ENCODE peak calls at places on chromosomes 13 and 19, in eight cellular contexts. S is heart right ventricle; L is ascending aorta; H is choroid plexus epithelial cell; V is fibroblast of mammary gland; Z is psoas muscle; I is CD8-positive, alpha-beta T cell; U is lower leg skin. W is an unnamed sample.

GRCh38 chr19:5040544-5041167 is 71.7 kb downstream of the KDM4B start:
- DNase-seq in L (no peak), U (no peak), S (no peak), V (no peak), Z (no peak), H (no peak), I (no peak), W (no peak)

GRCh38 chr13:81194362-81194761 is 853.4 kb upstream of the SPRY2 start:
- DNase-seq in L (no peak), U (no peak), S (no peak), I (no peak), Z (no peak), V (no peak), H (no peak), W (no peak)

GRCh38 chr19:48154003-48154402 is 16.1 kb downstream of the LIG1 start:
- DNase-seq in U (no peak), L (no peak), V (no peak), H (peak; percentile 25), S (no peak), Z (no peak), I (no peak), W (no peak)

GRCh38 chr19:2117215-2117960 is 20.7 kb downstream of the IZUMO4 start:
- DNase-seq in V (no peak), Z (no peak), L (no peak), I (no peak), H (no peak), S (peak; percentile 6), U (no peak), W (no peak)

GRCh38 chr19:17202249-17202648 is 12.9 kb upstream of the USE1 start:
- DNase-seq in H (no peak), Z (no peak), U (no peak), L (no peak), V (peak; percentile 24), S (no peak), I (no peak), W (no peak)

GRCh38 chr19:50861025-50861424 is 6.3 kb downstream of the KLK3 start:
- DNase-seq in L (no peak), Z (no peak), S (no peak), V (peak; percentile 17), U (no peak), I (no peak), H (no peak), W (no peak)

GRCh38 chr19:33404506-33404905 is 31.0 kb downstream of the CEBPG start:
- DNase-seq in Z (no peak), U (no peak), S (no peak), H (no peak), L (no peak), I (no peak), V (no peak), W (no peak)

GRCh38 chr19:1672038-1672768 is 19.8 kb upstream of the TCF3 start:
- DNase-seq in V (peak; percentile 32), H (peak; percentile 56), L (no peak), I (peak; percentile 46), Z (no peak), U (no peak), S (peak; percentile 50), W (peak; percentile 68)

GRCh38 chr13:76708138-76708537 is 178.1 kb downstream of the KCTD12 start:
- DNase-seq in Z (no peak), L (no peak), H (no peak), U (no peak), V (no peak), S (no peak), I (no peak), W (no peak)

GRCh38 chr19:50794074-50794777 is 4.0 kb downstream of the ACP4 start:
- DNase-seq in S (no peak), L (no peak), I (no peak), Z (no peak), U (no peak), H (peak; percentile 12), V (peak; percentile 27), W (peak; percentile 79)

GRCh38 chr13:112938680-112939079 is 30.3 kb upstream of the MCF2L start:
- DNase-seq in S (no peak), Z (no peak), L (no peak), H (no peak), V (no peak), I (no peak), U (no peak), W (no peak)

GRCh38 chr13:94251801-94252200 is 227.7 kb downstream of the DCT start:
- DNase-seq in V (peak; percentile 67), Z (peak; percentile 15), I (no peak), H (peak; percentile 55), U (no peak), S (no peak), L (no peak), W (no peak)

GRCh38 chr13:80367473-80367872 is 26.5 kb upstream of the SPRY2 start:
- DNase-seq in I (no peak), H (no peak), L (no peak), Z (no peak), S (no peak), U (no peak), V (no peak), W (no peak)

GRCh38 chr19:51439021-51439465 is 19.2 kb downstream of the SIGLEC8 start:
- DNase-seq in S (no peak), H (peak; percentile 8), L (no peak), I (peak; percentile 13), Z (no peak), V (peak; percentile 16), U (peak; percentile 58), W (peak; percentile 58)

GRCh38 chr13:93004919-93005318 is 221.7 kb upstream of the GPC6 start:
- DNase-seq in U (no peak), Z (no peak), H (peak; percentile 49), S (no peak), L (no peak), I (no peak), V (peak; percentile 38), W (no peak)

GRCh38 chr19:44002212-44002565 is 568 bp upstream of the ZNF230 start:
- DNase-seq in V (no peak), S (no peak), L (no peak), U (no peak), H (peak; percentile 19), I (no peak), Z (no peak), W (no peak)

GRCh38 chr13:31395090-31395489 is 195.3 kb downstream of the B3GLCT start:
- DNase-seq in L (no peak), I (no peak), V (no peak), S (no peak), Z (no peak), H (no peak), U (no peak), W (no peak)

GRCh38 chr13:102817241-102817640 is 18.3 kb downstream of the BIVM start:
- DNase-seq in V (no peak), I (no peak), U (no peak), H (no peak), L (no peak), S (no peak), Z (no peak), W (no peak)

GRCh38 chr13:101258071-101258470 is 158.2 kb downstream of the NALCN start:
- DNase-seq in L (no peak), I (no peak), H (peak; percentile 86), V (peak; percentile 92), U (no peak), S (no peak), Z (no peak), W (peak; percentile 90)

GRCh38 chr19:45179063-45179847 is 671 bp downstream of the BLOC1S3 start:
- DNase-seq in U (peak; percentile 89), I (peak; percentile 11), Z (peak; percentile 61), S (peak; percentile 44), L (no peak), H (peak; percentile 33), V (peak; percentile 22), W (peak; percentile 42)

GRCh38 chr13:25067054-25067453 is 28.9 kb upstream of the PABPC3 start:
- DNase-seq in I (no peak), S (no peak), Z (no peak), H (no peak), V (no peak), L (no peak), U (no peak), W (no peak)

GRCh38 chr13:75223981-75224742 is 257.8 kb downstream of the TBC1D4 start:
- DNase-seq in S (no peak), V (no peak), U (no peak), L (no peak), H (no peak), I (no peak), Z (no peak), W (no peak)

GRCh38 chr19:38152461-38153379 is 71.3 kb downstream of the DPF1 start:
- DNase-seq in U (no peak), H (no peak), V (no peak), I (no peak), S (peak; percentile 52), L (no peak), Z (no peak), W (no peak)

GRCh38 chr19:11180346-11180745 is 17.0 kb downstream of the KANK2 start:
- DNase-seq in V (peak; percentile 40), I (no peak), H (no peak), S (no peak), Z (no peak), L (no peak), U (no peak), W (no peak)

GRCh38 chr13:77429320-77430142 is 102.6 kb upstream of the MYCBP2 start:
- DNase-seq in L (no peak), H (peak; percentile 17), I (no peak), S (no peak), V (peak; percentile 64), Z (no peak), U (no peak), W (peak; percentile 87)

GRCh38 chr13:49240017-49240416 is 7.7 kb upstream of the CDADC1 start:
- DNase-seq in S (no peak), H (peak; percentile 64), I (no peak), Z (no peak), U (no peak), V (peak; percentile 66), L (no peak), W (peak; percentile 48)

GRCh38 chr19:43318203-43318602 is 35.3 kb upstream of the CD177 start:
- DNase-seq in H (no peak), L (no peak), V (no peak), I (no peak), Z (no peak), U (no peak), S (no peak), W (no peak)

GRCh38 chr13:38530492-38530891 is 156.4 kb upstream of the FREM2 start:
- DNase-seq in H (peak; percentile 65), I (no peak), L (no peak), Z (no peak), U (no peak), V (peak; percentile 25), S (no peak), W (peak; percentile 8)
- TF ChIP-seq CTCF in H (peak; percentile 53), I (no peak), L (no peak), Z (peak; percentile 16), U (no peak), V (peak; percentile 41), S (peak; percentile 60), W (peak; percentile 18)

GRCh38 chr19:55385236-55385748 is 440 bp upstream of the RPL28 start:
- DNase-seq in Z (peak; percentile 97), V (peak; percentile 95), S (peak; percentile 96), U (peak; percentile 99), L (peak; percentile 98), I (peak; percentile 93), H (peak; percentile 98), W (peak; percentile 97)
- H3K4me3 ChIP-seq in Z (peak overlapping the region; percentile 81), V (peak overlapping the region; percentile 99), S (peak overlapping the region; percentile 99), U (no peak overlapping the region), L (peak overlapping the region; percentile 68), I (peak overlapping the region; percentile 75), H (peak overlapping the region; percentile 59), W (peak overlapping the region; percentile 74)

GRCh38 chr19:41821003-41821735 is 23.3 kb downstream of the LYPD4 start:
- DNase-seq in V (peak; percentile 29), I (peak; percentile 9), Z (no peak), L (no peak), U (no peak), S (no peak), H (peak; percentile 58), W (peak; percentile 67)
- TF ChIP-seq CTCF in V (peak; percentile 56), I (peak; percentile 42), Z (peak; percentile 20), L (peak; percentile 14), U (no peak), S (peak; percentile 46), H (peak; percentile 74), W (peak; percentile 65)

GRCh38 chr19:6048348-6048747 is 62.0 kb downstream of the RFX2 start:
- DNase-seq in Z (no peak), U (peak; percentile 82), H (no peak), L (no peak), S (no peak), I (no peak), V (no peak), W (no peak)
- H3K4me3 ChIP-seq in Z (no peak overlapping the region), U (no peak overlapping the region), H (no peak overlapping the region), L (peak overlapping the region; percentile 10), S (no peak overlapping the region), I (no peak overlapping the region), V (no peak overlapping the region), W (no peak overlapping the region)

W was measured in GM12865.